ENCODE peak calls at places on chromosomes 7 and 10, in six cellular contexts. D, E, L, G, U and Z are unnamed samples.

GRCh38 chr10:114499630-114500190 is 95.4 kb upstream of the AFAP1L2 start:
- DNase-seq in D (no peak), L (no peak), G (no peak), U (no peak), E (peak; percentile 75), Z (peak; percentile 38)

GRCh38 chr10:128063736-128064614 is 62.2 kb downstream of the MKI67 start:
- DNase-seq in U (no peak), L (no peak), D (peak; percentile 11), E (no peak), G (no peak), Z (peak; percentile 52)

GRCh38 chr7:134701272-134701671 is 54.6 kb downstream of the BPGM start:
- DNase-seq in D (no peak), E (peak; percentile 60), G (peak; percentile 42), U (no peak), L (peak; percentile 25), Z (no peak)

GRCh38 chr7:100607111-100607510 is 4.9 kb downstream of the PCOLCE start:
- DNase-seq in U (no peak), E (no peak), D (no peak), L (no peak), G (peak; percentile 32), Z (no peak)

GRCh38 chr10:73110345-73110849 is at the start of gene NUDT13:
- DNase-seq in L (peak; percentile 67), E (no peak), D (peak; percentile 73), U (peak; percentile 77), G (peak; percentile 73), Z (peak; percentile 40)

GRCh38 chr7:24874791-24875190 is 105.2 kb downstream of the OSBPL3 start:
- DNase-seq in U (no peak), D (no peak), L (peak; percentile 24), E (no peak), G (no peak), Z (no peak)

GRCh38 chr10:28248092-28248491 is 54.8 kb downstream of the MPP7 start:
- DNase-seq in U (no peak), E (no peak), G (peak; percentile 31), D (peak; percentile 71), L (no peak), Z (no peak)

GRCh38 chr10:33460461-33461294 is 126.2 kb upstream of the NRP1 start:
- DNase-seq in U (peak; percentile 45), D (peak; percentile 86), L (peak; percentile 18), E (no peak), G (peak; percentile 72), Z (no peak)

GRCh38 chr10:92450896-92451295 is 123.0 kb downstream of the IDE start:
- DNase-seq in G (no peak), E (no peak), D (no peak), U (no peak), L (no peak), Z (no peak)

GRCh38 chr7:76346097-76346496 is 12.7 kb downstream of the YWHAG start:
- DNase-seq in E (no peak), D (no peak), U (peak; percentile 48), G (no peak), L (no peak), Z (no peak)
- H3K36me3 ChIP-seq in E (peaks cover 100% of the 10 kb centered on the region), D (peaks cover 20% of the 10 kb centered on the region), U (peaks cover 22% of the 10 kb centered on the region), G (peaks cover 60% of the 10 kb centered on the region), L (peaks cover 96% of the 10 kb centered on the region), Z (peaks cover 24% of the 10 kb centered on the region)

GRCh38 chr7:44061645-44062179 is 3.7 kb downstream of the PGAM2 start:
- DNase-seq in E (no peak), D (no peak), U (no peak), G (no peak), L (peak; percentile 13), Z (no peak)
- TF ChIP-seq CTCF in E (no peak), D (no peak), U (no peak), G (no peak), L (no peak), Z (no peak)

GRCh38 chr7:18396953-18397352 is 98.6 kb upstream of the HDAC9 start:
- DNase-seq in E (no peak), G (no peak), L (no peak), D (no peak), U (no peak), Z (no peak)

GRCh38 chr7:18400281-18400680 is 95.3 kb upstream of the HDAC9 start:
- DNase-seq in D (peak; percentile 19), U (no peak), G (no peak), L (no peak), E (no peak), Z (no peak)

GRCh38 chr7:18400726-18401125 is 94.8 kb upstream of the HDAC9 start:
- DNase-seq in U (no peak), G (peak; percentile 58), L (no peak), E (no peak), D (peak; percentile 20), Z (no peak)

GRCh38 chr7:18401757-18402156 is 93.8 kb upstream of the HDAC9 start:
- DNase-seq in D (no peak), U (no peak), G (no peak), L (no peak), E (no peak), Z (no peak)

DNA sequence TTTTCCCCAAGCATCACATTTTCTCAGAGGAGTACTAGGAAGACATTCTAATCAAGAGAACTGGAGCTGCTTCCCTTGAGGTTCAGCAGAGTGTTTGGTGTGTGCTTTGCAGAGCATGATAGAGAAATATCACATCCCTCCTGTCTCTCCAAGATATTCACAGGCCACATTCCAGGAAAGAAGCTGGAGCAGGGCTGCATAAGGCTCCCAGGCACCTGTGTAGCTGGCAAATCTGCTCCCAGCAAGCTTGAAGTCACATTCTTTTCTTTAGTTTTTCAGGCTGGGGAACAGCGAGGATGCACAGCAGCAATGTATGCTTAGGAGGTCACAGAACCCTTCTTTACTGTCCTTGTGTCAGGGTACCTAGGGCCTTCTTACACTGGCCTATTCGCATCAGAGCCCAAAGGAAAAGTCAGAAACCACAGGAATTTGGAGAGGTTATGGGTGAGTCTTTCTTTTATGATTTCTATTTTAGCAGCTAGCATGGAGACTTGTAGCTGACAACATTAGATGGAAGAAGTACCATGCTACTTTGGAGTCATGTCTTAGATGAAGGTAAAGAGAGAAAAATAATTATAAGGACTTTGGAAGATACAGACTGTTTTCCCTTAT is 95.8 kb upstream of the HDAC9 start:
- DNase-seq in D (peak; percentile 45), E (no peak), L (no peak), G (peak; percentile 13), U (no peak), Z (no peak)
- H3K4me3 ChIP-seq in D (no peak overlapping the region), E (no peak overlapping the region), L (no peak overlapping the region), G (no peak overlapping the region), U (no peak overlapping the region), Z (no peak overlapping the region)

GRCh38 chr7:149595541-149595940 is 97.9 kb upstream of the ZNF746 start:
- DNase-seq in L (no peak), D (no peak), U (no peak), G (no peak), E (no peak), Z (no peak)
- H3K36me3 ChIP-seq in L (peaks cover 17% of the 10 kb centered on the region), D (peaks cover 7% of the 10 kb centered on the region), U (peaks cover 40% of the 10 kb centered on the region), G (peaks cover 35% of the 10 kb centered on the region), E (peaks cover 74% of the 10 kb centered on the region), Z (peaks cover 9% of the 10 kb centered on the region)

DNA sequence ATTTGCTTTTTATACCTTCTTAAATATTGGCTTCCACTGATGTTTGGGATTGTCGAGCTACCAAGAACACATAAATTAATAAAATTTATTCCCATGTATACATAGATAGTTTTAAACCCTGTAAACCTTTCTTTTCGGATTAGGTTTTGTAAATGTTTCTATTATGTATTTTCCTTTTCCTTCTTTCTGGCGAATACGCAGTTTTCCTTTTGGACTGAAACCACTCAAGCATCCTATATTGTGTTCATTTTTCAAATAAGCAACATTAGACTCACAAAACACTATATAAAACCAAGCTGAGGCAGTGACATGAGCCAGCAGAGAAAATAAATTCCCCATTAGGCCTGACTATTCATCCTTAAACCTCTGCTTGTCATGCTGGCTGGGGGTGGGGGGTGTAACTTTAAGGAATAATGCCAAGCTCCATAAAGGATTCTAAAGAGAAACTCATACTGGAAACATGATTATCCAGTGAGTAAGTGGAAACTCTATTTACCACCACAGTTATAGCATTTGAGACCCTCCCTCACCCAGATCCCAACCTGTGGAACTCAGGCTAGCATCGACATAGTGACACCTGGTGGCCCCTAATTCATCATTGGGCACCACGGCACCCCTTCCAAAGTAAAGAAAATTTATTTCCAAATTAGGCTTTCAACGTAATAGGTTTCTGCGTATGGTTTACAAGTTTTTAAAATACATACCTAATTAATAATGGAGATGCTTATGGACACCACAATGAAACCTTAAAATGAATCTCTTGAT is 86.5 kb upstream of the CELF2 start:
- DNase-seq in L (no peak), U (no peak), D (no peak), G (no peak), E (no peak), Z (no peak)
- TF ChIP-seq CTCF in L (no peak), U (no peak), D (no peak), G (no peak), E (peak; percentile 42), Z (peak; percentile 12)

DNA sequence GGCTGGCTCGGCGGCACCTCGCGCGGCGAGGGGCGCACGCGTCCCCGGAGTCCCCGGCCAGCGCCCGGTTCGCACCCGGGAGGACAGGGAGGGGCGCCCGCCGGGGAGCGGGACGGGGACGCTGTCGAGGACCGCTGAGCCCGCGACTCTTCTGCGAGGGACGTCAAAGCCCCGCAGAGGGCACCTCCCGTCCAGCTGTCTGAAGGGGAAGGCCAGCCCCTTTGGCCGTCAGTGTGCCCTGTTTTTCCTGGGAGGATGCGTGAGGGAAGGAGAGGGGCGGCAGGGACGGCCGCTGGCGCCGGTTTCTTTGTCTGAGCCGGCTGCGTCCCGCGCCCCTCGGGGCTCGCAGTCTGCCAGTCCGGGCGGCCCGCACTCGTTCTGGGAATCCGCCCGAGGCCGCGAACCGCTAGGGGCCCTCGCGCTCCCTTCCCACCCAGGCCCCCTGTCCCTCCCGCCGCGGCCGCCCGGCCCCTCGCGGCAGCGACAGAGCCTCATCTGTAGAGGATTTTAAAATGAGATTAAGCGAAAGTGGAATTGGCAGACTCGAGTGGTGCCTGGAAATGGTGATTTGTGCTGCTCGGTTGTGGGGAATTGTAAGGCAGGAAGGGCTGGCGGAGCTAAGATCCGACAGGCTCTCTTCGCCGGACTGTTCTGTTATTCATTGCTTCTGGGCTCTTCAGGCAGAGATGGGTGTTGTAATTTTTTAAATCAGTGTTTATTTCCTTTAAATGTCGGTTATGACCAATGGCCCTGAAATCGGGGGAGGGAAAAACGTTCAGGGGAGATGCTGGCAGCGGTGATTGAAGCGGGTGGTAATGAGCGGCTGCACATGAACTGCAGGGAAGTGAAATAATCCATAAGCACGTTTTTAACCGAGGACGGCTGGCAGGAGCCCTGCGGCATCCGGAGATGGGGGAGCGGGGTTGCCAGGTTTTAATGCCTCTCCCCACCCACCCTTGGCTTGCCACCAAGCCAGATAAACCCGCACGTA is 622 bp upstream of the RELN start:
- DNase-seq in L (peak; percentile 90), U (no peak), E (no peak), G (peak; percentile 47), D (peak; percentile 30), Z (no peak)
- H3K4me3 ChIP-seq in L (peak overlapping the region; percentile 81), U (peak overlapping the region; percentile 45), E (no peak overlapping the region), G (peak overlapping the region; percentile 78), D (peak overlapping the region; percentile 54), Z (peak overlapping the region; percentile 31)

GRCh38 chr7:127973797-127974196 is 57.4 kb downstream of the LRRC4 start:
- DNase-seq in E (no peak), D (no peak), U (no peak), G (no peak), L (no peak), Z (no peak)
- H3K36me3 ChIP-seq in E (peaks cover 33% of the 10 kb centered on the region), D (no peaks in the 10 kb centered on the region), U (peaks cover 7% of the 10 kb centered on the region), G (peaks cover 10% of the 10 kb centered on the region), L (no peaks in the 10 kb centered on the region), Z (peaks cover 14% of the 10 kb centered on the region)